ENCODE peak calls at places on chromosomes 13 and 19, in six cellular contexts. X, F, T, I, D and V are unnamed samples.
A peak's percentile ranks its signal among the peaks of the same experiment; 100 is the strongest.

GRCh38 chr19:6076675-6077463 is 33.4 kb downstream of the RFX2 start:
- DNase-seq in X (no peak), F (peak; percentile 91), T (peak; percentile 82), I (peak; percentile 71), D (peak; percentile 86), V (peak; percentile 92)

GRCh38 chr13:73598021-73598712 is 536.0 kb downstream of the KLF12 start:
- DNase-seq in X (no peak), F (peak; percentile 73), T (peak; percentile 86), I (no peak), D (no peak), V (peak; percentile 4)

GRCh38 chr19:48400018-48400742 is 6.7 kb downstream of the GRIN2D start:
- DNase-seq in X (no peak), F (peak; percentile 81), T (peak; percentile 67), I (no peak), D (peak; percentile 63), V (peak; percentile 55)

GRCh38 chr13:106349080-106349841 is 186.2 kb downstream of the EFNB2 start:
- DNase-seq in X (no peak), F (peak; percentile 77), T (peak; percentile 72), I (no peak), D (no peak), V (peak; percentile 65)

GRCh38 chr19:58330458-58330857 is 3.7 kb downstream of the ZSCAN22 start:
- DNase-seq in X (no peak), F (peak; percentile 65), T (peak; percentile 73), I (peak; percentile 32), D (no peak), V (peak; percentile 88)

GRCh38 chr13:113321546-113321945 is 24.5 kb downstream of the LAMP1 start:
- DNase-seq in X (no peak), F (no peak), T (no peak), I (no peak), D (no peak), V (no peak)

GRCh38 chr19:42465827-42466280 is 23.1 kb upstream of the CXCL17 start:
- DNase-seq in X (no peak), F (no peak), T (no peak), I (no peak), D (no peak), V (no peak)

GRCh38 chr13:33494596-33495214 is 209.2 kb upstream of the STARD13 start:
- DNase-seq in X (no peak), F (peak; percentile 93), T (peak; percentile 80), I (peak; percentile 95), D (no peak), V (peak; percentile 94)

GRCh38 chr19:43765109-43765876 is 10.5 kb upstream of the SMG9 start:
- DNase-seq in X (peak; percentile 42), F (peak; percentile 97), T (peak; percentile 99), I (peak; percentile 94), D (peak; percentile 99), V (peak; percentile 99)

GRCh38 chr13:33761744-33762143 is 56.2 kb upstream of the RFC3 start:
- DNase-seq in X (no peak), F (peak; percentile 52), T (peak; percentile 12), I (no peak), D (no peak), V (no peak)

GRCh38 chr19:2680808-2681207 is 21.7 kb downstream of the GNG7 start:
- DNase-seq in X (no peak), F (no peak), T (no peak), I (no peak), D (no peak), V (no peak)

GRCh38 chr19:43470288-43470687 is 4.9 kb upstream of the LYPD3 start:
- DNase-seq in X (no peak), F (peak; percentile 23), T (no peak), I (no peak), D (peak; percentile 62), V (peak; percentile 51)

GRCh38 chr19:12793290-12794195 is 2.3 kb downstream of the JUNB start:
- DNase-seq in X (peak; percentile 92), F (peak; percentile 96), T (peak; percentile 96), I (no peak), D (peak; percentile 100), V (peak; percentile 91)

GRCh38 chr13:95296326-95296939 is 4.8 kb downstream of the ABCC4 start:
- DNase-seq in X (no peak), F (no peak), T (peak; percentile 70), I (no peak), D (peak; percentile 39), V (peak; percentile 55)

GRCh38 chr13:71303144-71303543 is 563.9 kb downstream of the DACH1 start:
- DNase-seq in X (no peak), F (no peak), T (no peak), I (no peak), D (no peak), V (no peak)

GRCh38 chr19:9431475-9431874 is 3.9 kb downstream of the ZNF266 start:
- DNase-seq in X (peak; percentile 8), F (peak; percentile 13), T (peak; percentile 8), I (no peak), D (peak; percentile 37), V (no peak)

GRCh38 chr19:32599736-32600157 is 18.8 kb downstream of the PDCD5 start:
- DNase-seq in X (no peak), F (peak; percentile 71), T (peak; percentile 69), I (peak; percentile 28), D (peak; percentile 20), V (peak; percentile 76)

GRCh38 chr13:50448535-50448981 is 394.9 kb downstream of the DLEU7 start:
- DNase-seq in X (no peak), F (no peak), T (no peak), I (no peak), D (no peak), V (no peak)

GRCh38 chr13:26060366-26060765 is 8.6 kb upstream of the SHISA2 start:
- DNase-seq in X (no peak), F (no peak), T (no peak), I (no peak), D (no peak), V (no peak)

GRCh38 chr19:10766681-10767201 is 48.9 kb downstream of the DNM2 start:
- DNase-seq in X (no peak), F (peak; percentile 40), T (no peak), I (no peak), D (peak; percentile 77), V (peak; percentile 39)